ENCODE peak calls at places on chromosomes 11 and 22, in six cellular contexts. D, Z, A, H, G and N are unnamed samples. For H3K4me1, the result is how much of the 10 kb centered on the place peaks cover.

GRCh38 chr11:59754859-59755700 is at the start of gene STX3:
- DNase-seq in D (peak), Z (peak), A (peak), H (peak), G (peak), N (peak)

GRCh38 chr11:132639986-132640385 is 892.3 kb downstream of the OPCML start:
- DNase-seq in D (no peak), Z (no peak), A (no peak), H (no peak), G (no peak), N (no peak)

GRCh38 chr11:25876456-25876965 is 455.4 kb upstream of the ANO3 start:
- DNase-seq in D (no peak), Z (no peak), A (no peak), H (no peak), G (no peak), N (no peak)

GRCh38 chr11:111723595-111723994 is 42.6 kb downstream of the PPP2R1B start:
- DNase-seq in D (no peak), Z (no peak), A (no peak), H (no peak), G (no peak), N (no peak)

GRCh38 chr22:39205344-39206021 is 39.3 kb downstream of the PDGFB start:
- DNase-seq in D (no peak), Z (peak), A (no peak), H (no peak), G (peak), N (peak)

GRCh38 chr11:101296896-101297295 is 167.3 kb upstream of the PGR start:
- DNase-seq in D (no peak), Z (no peak), A (no peak), H (no peak), G (no peak), N (no peak)

GRCh38 chr11:46506486-46506808 is 87.4 kb downstream of the AMBRA1 start:
- DNase-seq in D (no peak), Z (no peak), A (no peak), H (no peak), G (no peak), N (no peak)

GRCh38 chr11:65559951-65560537 is 1.9 kb upstream of the LTBP3 start:
- DNase-seq in D (no peak), Z (no peak), A (peak), H (no peak), G (no peak), N (peak)

GRCh38 chr22:45329536-45329936 is 19.8 kb downstream of the FAM118A start:
- DNase-seq in D (no peak), Z (no peak), A (no peak), H (no peak), G (no peak), N (no peak)

GRCh38 chr11:29024386-29024785 is 916.2 kb downstream of the METTL15 start:
- DNase-seq in D (no peak), Z (no peak), A (no peak), H (no peak), G (no peak), N (no peak)

GRCh38 chr11:127590319-127590718 is 589.7 kb upstream of the KIRREL3 start:
- DNase-seq in D (no peak), Z (no peak), A (no peak), H (no peak), G (no peak), N (no peak)

DNA sequence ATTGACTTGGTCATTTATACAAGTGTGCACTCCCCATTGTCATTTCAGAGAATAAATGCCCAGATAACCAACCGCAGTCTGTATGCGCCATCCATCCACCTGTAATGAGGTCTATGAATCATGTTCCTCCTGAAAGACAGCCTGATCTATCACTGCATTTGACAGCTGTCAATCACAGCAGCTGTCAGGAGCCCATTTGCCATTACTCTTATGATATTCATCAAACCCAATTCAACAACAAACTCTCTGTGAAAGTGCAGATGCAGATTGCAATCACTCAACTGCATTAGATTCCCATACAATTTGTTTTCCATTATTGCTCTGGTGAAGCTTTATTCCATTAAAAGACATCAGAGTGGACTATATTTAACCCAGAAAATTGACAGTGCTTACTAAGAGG is 586.9 kb upstream of the KIRREL3 start:
- DNase-seq in D (no peak), Z (no peak), A (no peak), H (no peak), G (no peak), N (no peak)
- H3K4me1 ChIP-seq in D (under half), Z (under half), A (under half), H (under half), G (under half), N (under half)

GRCh38 chr11:126405374-126405773 is 49.9 kb downstream of the ST3GAL4 start:
- DNase-seq in D (no peak), Z (no peak), A (peak), H (no peak), G (peak), N (no peak)
- H3K4me3 ChIP-seq in D (no peak), Z (no peak), A (no peak), H (no peak), G (no peak), N (no peak)

GRCh38 chr11:7967826-7968225 is 2.6 kb upstream of the NLRP10 start:
- DNase-seq in D (no peak), Z (no peak), A (no peak), H (no peak), G (no peak), N (no peak)
- H3K4me1 ChIP-seq in D (under half), Z (under half), A (under half), H (under half), G (under half), N (under half)

GRCh38 chr11:122882189-122882808 is at the start of gene JHY:
- DNase-seq in D (no peak), Z (peak), A (no peak), H (no peak), G (no peak), N (no peak)

GRCh38 chr11:122882809-122883681 is 486 bp downstream of the JHY start:
- DNase-seq in D (peak), Z (peak), A (peak), H (peak), G (peak), N (peak)

GRCh38 chr11:122879785-122880184 is 2.8 kb upstream of the JHY start:
- DNase-seq in D (no peak), Z (no peak), A (no peak), H (no peak), G (no peak), N (no peak)

GRCh38 chr11:122874991-122875390 is 7.6 kb upstream of the JHY start:
- DNase-seq in D (no peak), Z (no peak), A (no peak), H (no peak), G (no peak), N (no peak)

DNA sequence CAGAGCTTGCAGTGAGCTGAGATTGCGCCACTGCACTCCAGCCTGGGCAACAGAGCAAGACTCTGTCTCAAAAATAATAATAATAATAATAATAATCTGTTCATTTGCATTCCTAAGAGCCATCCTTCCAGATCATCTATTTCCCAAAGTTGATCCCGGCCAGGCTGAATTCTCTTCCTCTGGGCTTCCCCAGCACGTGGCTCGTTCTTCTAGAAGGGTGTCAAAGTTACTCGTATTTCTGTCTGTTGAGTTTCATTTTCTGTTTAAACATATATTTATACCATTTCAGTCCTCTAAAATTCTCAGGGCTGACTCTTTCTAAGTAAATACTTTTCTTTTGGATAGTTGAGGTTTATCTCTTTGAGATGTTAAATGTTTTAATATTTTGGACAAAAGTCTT is 4.8 kb upstream of the JHY start:
- DNase-seq in D (no peak), Z (no peak), A (no peak), H (peak), G (no peak), N (no peak)
- H3K4me3 ChIP-seq in D (no peak), Z (no peak), A (no peak), H (no peak), G (no peak), N (no peak)

GRCh38 chr22:24460418-24461089 is 33.2 kb downstream of the ADORA2A start:
- DNase-seq in D (no peak), Z (no peak), A (no peak), H (peak), G (no peak), N (no peak)

GRCh38 chr22:24465566-24465965 is 29.6 kb upstream of the UPB1 start:
- DNase-seq in D (no peak), Z (no peak), A (no peak), H (no peak), G (no peak), N (no peak)

GRCh38 chr22:24467340-24467739 is 27.8 kb upstream of the UPB1 start:
- DNase-seq in D (no peak), Z (no peak), A (no peak), H (no peak), G (no peak), N (no peak)

GRCh38 chr22:24466831-24467249 is 28.3 kb upstream of the UPB1 start:
- DNase-seq in D (no peak), Z (no peak), A (no peak), H (peak), G (no peak), N (no peak)

DNA sequence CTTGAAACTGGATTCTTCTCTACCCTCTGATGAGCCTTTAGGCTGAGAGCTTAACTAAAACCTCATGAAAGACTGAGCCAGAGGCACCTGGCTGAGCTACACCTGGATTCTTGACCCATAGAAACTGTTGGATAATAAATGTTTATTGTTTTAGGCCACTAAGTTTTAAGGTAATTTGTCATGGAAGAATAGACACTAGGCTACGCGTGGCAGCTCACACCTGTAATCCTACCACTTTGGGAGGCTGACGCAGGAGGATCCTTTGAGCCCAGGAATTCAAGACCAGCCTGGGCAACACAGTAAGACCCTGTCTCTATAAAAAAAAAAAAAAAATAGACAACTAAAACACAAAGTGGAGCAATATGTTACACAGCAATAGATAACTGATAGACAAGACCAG is 29.2 kb upstream of the UPB1 start:
- DNase-seq in D (no peak), Z (no peak), A (no peak), H (no peak), G (no peak), N (no peak)
- H3K4me1 ChIP-seq in D (under half), Z (under half), A (under half), H (under half), G (under half), N (under half)

GRCh38 chr11:43905788-43906187 is 25.2 kb downstream of the ALKBH3 start:
- DNase-seq in D (no peak), Z (no peak), A (no peak), H (no peak), G (no peak), N (no peak)
- H3K4me3 ChIP-seq in D (no peak), Z (no peak), A (no peak), H (no peak), G (no peak), N (no peak)

DNA sequence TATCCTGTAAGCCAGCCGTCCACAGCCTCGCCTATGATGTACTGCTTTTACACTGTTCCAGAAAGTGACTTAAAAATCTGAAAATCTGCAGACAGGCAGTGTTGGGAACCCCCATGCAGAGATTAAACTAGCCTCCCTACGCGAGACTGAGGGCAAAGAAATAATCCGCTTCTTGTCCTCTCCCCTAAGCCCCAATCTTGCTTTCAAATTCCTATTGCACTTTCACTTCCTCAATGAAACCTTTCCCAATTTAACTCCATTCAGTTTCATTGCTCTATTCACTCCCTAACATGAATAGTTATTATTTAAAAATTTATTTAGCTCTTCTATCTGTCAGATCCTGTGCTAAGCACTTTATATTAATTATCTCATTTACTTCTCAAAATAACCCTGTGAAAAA is 224.9 kb downstream of the BLID start:
- DNase-seq in D (no peak), Z (no peak), A (no peak), H (no peak), G (no peak), N (no peak)
- H3K4me1 ChIP-seq in D (under half), Z (under half), A (under half), H (under half), G (under half), N (under half)

GRCh38 chr11:114847599-114847998 is 169.3 kb downstream of the NXPE2 start:
- DNase-seq in D (no peak), Z (no peak), A (no peak), H (no peak), G (no peak), N (no peak)

GRCh38 chr11:114848027-114848426 is 169.7 kb downstream of the NXPE2 start:
- DNase-seq in D (no peak), Z (no peak), A (no peak), H (no peak), G (no peak), N (no peak)

DNA sequence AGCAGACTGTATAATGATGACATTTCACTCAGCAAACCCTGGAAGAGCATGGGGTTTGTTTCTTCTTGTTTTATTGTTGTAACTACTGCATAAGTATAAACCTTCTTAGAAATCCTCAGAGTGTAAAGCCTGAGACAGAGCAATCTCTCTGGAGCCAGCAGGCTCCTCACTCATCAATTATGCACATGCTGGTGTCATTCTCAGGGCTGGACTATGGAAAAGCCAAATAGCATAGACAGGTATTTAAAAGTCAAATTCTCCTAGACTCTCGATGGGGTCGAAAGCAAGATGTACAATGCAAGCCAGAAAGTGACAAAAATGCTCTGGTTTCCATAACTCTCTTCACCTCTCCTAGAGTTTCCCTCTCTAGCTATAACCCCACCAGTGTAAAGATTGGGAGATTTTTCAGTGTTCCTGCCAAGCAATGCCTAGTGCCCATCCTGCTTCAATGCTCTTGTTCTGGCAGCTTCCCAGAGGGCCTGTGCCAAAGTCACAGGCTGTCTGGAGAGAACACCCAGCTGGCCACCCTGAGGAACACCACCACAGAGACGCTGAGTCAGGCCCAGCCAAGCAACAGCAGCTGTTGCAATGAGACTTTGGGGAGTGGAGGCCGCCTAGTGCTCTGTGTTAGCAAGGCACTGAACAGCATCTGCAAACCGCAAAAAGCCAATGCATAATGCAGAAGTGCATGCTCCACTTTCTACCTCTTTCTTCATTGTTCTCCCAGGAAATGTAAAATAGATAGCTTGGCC is 167.9 kb downstream of the NXPE2 start:
- DNase-seq in D (no peak), Z (no peak), A (no peak), H (peak), G (no peak), N (no peak)
- H3K4me3 ChIP-seq in D (no peak), Z (no peak), A (no peak), H (no peak), G (no peak), N (no peak)

GRCh38 chr11:117199061-117199915 is at the start of gene TAGLN:
- DNase-seq in D (peak), Z (no peak), A (peak), H (no peak), G (no peak), N (peak)

GRCh38 chr11:117200813-117201515 is 1.8 kb downstream of the TAGLN start:
- DNase-seq in D (no peak), Z (no peak), A (no peak), H (no peak), G (no peak), N (no peak)

GRCh38 chr11:117198613-117199012 is 557 bp upstream of the TAGLN start:
- DNase-seq in D (no peak), Z (no peak), A (no peak), H (no peak), G (no peak), N (no peak)

GRCh38 chr11:117201516-117201866 is 2.3 kb downstream of the TAGLN start:
- DNase-seq in D (no peak), Z (no peak), A (no peak), H (no peak), G (no peak), N (no peak)

GRCh38 chr11:117199916-117200812 is 994 bp downstream of the TAGLN start:
- DNase-seq in D (no peak), Z (no peak), A (no peak), H (no peak), G (no peak), N (no peak)
- H3K4me1 ChIP-seq in D (under half), Z (under half), A (under half), H (under half), G (half or more), N (under half)

DNA sequence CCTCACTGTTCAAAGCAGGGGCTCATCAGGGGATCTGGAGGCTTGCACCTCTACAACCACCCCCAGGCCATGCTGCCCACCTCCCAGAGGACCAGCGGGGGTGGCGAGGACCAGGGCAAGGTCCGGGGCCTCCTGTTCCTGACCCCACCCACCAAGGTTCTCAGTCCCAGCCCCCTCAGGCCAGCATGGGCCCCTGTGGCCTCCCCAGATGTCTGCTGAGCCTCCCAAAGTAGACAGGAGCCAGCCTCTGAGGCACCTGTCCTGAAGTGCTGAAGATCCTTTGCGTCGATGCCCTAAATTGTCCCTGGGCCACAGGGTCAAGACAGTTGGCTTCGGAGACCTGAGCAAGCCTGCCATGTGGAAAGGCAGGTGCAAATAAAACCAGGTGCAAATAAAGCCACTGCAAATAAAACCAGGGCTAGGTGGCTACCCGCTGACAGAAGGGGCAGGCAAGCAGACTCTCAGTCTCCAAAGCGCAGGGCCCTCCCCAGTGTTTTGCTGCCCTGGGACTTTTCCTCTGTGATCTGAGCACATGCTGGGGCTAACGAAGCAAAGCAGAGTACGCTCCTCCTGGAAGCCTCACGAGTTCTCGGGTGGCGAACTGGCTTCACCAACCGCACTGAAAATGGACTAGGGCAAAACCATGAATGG is 22.4 kb upstream of the ARFGAP3 start:
- DNase-seq in D (no peak), Z (no peak), A (no peak), H (no peak), G (no peak), N (no peak)
- H3K4me3 ChIP-seq in D (no peak), Z (no peak), A (no peak), H (no peak), G (no peak), N (no peak)